ENCODE peak calls at places on chromosome 22, in nine cellular contexts. J is ovary; H is brain microvascular endothelial cell; E is AG04449; U is pancreas; L is IMR-90; Z is cardiac fibroblast; P is lower lobe of right lung; S is CD8-positive, alpha-beta T cell. D is an unnamed sample.

GRCh38 chr22:32617883-32618282 is 143.3 kb downstream of the FBXO7 start:
- DNase-seq in S (no peak), E (no peak), L (no peak), J (no peak), P (no peak), Z (no peak), H (no peak), U (no peak), D (no peak)

GRCh38 chr22:44389181-44389580 is 76.4 kb upstream of the SHISAL1 start:
- DNase-seq in J (no peak), S (no peak), L (no peak), P (peak; percentile 28), U (peak; percentile 41), Z (no peak), H (no peak), E (no peak), D (no peak)

GRCh38 chr22:18078329-18079041 is 695 bp downstream of the PEX26 start:
- DNase-seq in J (no peak), E (no peak), H (no peak), U (peak; percentile 80), P (peak; percentile 70), Z (no peak), S (peak; percentile 16), L (peak; percentile 19), D (peak; percentile 30)

GRCh38 chr22:20111045-20111688 is 4.7 kb upstream of the RANBP1 start:
- DNase-seq in S (no peak), H (no peak), P (peak; percentile 44), L (peak; percentile 5), E (no peak), J (no peak), Z (peak; percentile 42), U (no peak), D (peak; percentile 38)

GRCh38 chr22:42928969-42929837 is 72.1 kb upstream of the ARFGAP3 start:
- DNase-seq in Z (peak; percentile 47), J (peak; percentile 54), L (no peak), S (no peak), E (no peak), P (peak; percentile 65), H (no peak), U (no peak), D (peak; percentile 62)

GRCh38 chr22:46951326-46951725 is 188.9 kb downstream of the TBC1D22A start:
- DNase-seq in J (no peak), Z (no peak), P (no peak), H (no peak), L (no peak), S (no peak), E (no peak), U (no peak), D (no peak)

GRCh38 chr22:19109198-19110063 is 12.8 kb downstream of the DGCR2 start:
- DNase-seq in H (no peak), S (peak; percentile 26), U (peak; percentile 41), Z (peak; percentile 81), P (no peak), J (peak; percentile 55), E (peak; percentile 24), L (peak; percentile 64), D (peak; percentile 67)

GRCh38 chr22:46033256-46034200 is 56.6 kb upstream of the WNT7B start:
- DNase-seq in L (peak; percentile 72), P (no peak), H (no peak), E (no peak), J (peak; percentile 38), S (no peak), Z (no peak), U (no peak), D (peak; percentile 77)

GRCh38 chr22:44837481-44837880 is 85.1 kb downstream of the ARHGAP8 start:
- DNase-seq in L (no peak), J (no peak), S (no peak), U (no peak), E (no peak), P (no peak), Z (no peak), H (no peak), D (no peak)

GRCh38 chr22:31615940-31616314 is 46.1 kb downstream of the PISD start:
- DNase-seq in E (no peak), P (no peak), Z (no peak), S (no peak), J (no peak), H (no peak), L (no peak), U (no peak), D (no peak)

GRCh38 chr22:46042786-46043185 is 65.8 kb upstream of the WNT7B start:
- DNase-seq in U (peak; percentile 53), L (peak; percentile 32), S (no peak), H (no peak), J (peak; percentile 27), E (no peak), Z (no peak), P (peak; percentile 28), D (peak; percentile 34)

GRCh38 chr22:43449205-43449830 is 37.5 kb downstream of the MPPED1 start:
- DNase-seq in H (no peak), U (no peak), E (no peak), P (no peak), J (no peak), S (no peak), L (no peak), Z (no peak), D (no peak)

DNA sequence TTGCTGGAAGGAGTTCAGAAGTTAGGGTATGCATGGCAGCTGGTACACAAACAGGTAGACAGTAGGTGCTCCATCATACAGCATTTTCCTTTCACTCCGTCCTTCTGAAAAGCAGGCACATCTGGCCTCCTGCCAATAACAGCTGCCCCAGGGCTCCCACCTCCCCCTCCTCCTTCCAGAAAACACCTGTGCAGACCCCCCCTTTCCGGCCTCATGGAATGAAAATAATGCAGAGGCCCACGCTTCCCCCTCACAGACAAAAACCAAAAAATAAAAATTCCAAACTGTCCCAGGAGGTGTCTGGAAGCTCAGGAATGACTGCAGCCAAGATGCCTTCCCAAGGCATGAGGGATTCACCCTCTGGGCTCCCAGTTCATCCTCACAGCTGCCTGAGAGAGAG is 185.5 kb downstream of the MN1 start:
- DNase-seq in Z (no peak), J (no peak), L (no peak), H (no peak), E (no peak), P (no peak), S (no peak), U (no peak), D (no peak)
- H3K4me3 ChIP-seq in Z (no peak overlapping the region), J (no peak overlapping the region), L (no peak overlapping the region), H (no peak overlapping the region), E (no peak overlapping the region), P (no peak overlapping the region), S (no peak overlapping the region), U (no peak overlapping the region), D (no peak overlapping the region)

DNA sequence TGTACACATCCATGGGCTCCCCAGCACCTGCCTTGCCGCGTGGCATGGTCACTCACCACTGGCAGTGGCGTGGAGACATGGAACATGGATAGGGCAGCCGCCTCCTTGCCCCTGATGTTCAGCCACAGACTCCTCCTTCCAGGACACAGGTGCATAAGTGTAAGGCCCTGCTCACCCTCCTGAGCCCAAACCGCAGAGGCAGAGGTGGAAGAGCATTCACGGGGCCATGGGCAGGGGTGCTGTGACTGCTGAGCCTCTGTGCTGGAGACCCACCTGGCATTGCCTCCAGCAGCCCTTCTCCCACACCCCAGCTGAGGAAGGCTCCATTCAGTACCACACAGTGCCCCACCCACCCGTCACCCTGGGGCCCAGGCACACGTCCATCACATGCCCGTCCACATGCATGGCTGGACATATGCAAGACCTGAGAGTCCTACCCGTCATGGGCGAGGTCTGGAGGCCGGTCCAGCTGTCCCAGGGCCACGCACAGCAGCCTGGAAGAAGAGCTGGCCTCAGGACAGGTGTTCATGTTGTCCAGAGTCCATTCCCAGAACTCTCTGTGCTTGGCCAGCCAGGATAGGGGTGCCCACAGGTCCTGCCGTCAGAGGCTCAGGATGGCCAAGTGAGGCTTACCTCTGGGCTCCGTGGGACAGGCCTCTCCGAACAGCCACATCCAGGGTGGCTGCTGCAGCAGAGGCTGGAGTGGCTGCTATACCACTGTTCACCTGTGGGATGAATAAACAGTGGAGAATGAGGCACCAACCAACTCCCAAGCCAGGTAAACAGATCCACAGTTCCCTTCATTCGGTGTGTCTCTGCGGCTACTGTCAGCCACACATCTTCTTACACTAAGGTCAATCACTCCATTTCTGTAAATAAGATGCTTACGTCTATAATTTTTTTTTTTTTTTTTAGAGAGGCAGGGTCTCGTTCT is 1.7 kb upstream of the TUBGCP6 start:
- DNase-seq in Z (no peak), P (no peak), L (no peak), U (no peak), H (no peak), E (no peak), J (no peak), S (no peak), D (no peak)
- TF ChIP-seq CTCF in Z (peak; percentile 5), P (no peak), L (no peak), U (no peak), H (peak; percentile 27), E (no peak), J (no peak), S (no peak), D (no peak)

DNA sequence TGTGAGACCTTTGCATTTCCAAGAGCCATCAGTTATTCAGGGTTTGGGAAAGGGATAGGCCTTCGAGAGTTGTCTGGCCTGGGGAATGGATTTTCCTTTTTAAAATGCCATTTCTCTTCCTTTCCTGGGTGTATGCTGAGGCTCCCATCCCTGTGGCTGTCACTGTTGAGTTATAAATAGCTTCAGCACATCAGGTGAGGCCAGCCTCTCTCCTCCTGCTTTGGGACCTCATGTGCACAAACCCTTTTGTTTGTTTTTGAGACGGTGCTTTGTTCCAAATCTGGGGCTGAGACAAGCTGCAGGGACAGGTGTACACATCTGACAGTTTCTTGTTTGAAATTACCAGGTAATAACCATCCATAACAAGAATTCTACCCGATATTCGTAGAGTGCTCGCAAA is 1.3 kb downstream of the TEF start:
- DNase-seq in L (no peak), U (no peak), Z (no peak), J (no peak), P (no peak), S (no peak), E (no peak), H (no peak), D (no peak)
- H3K4me3 ChIP-seq in L (peak overlapping the region; percentile 64), U (peak overlapping the region; percentile 80), Z (no peak overlapping the region), J (peak overlapping the region; percentile 94), P (peak overlapping the region; percentile 80), S (no peak overlapping the region), E (peak overlapping the region; percentile 79), H (no peak overlapping the region), D (no peak overlapping the region)

GRCh38 chr22:34847072-34847471 is 218.9 kb upstream of the ISX start:
- DNase-seq in H (no peak), E (no peak), S (no peak), U (no peak), J (no peak), L (no peak), P (no peak), Z (no peak), D (no peak)

GRCh38 chr22:34842630-34843029 is 223.3 kb upstream of the ISX start:
- DNase-seq in H (no peak), S (no peak), J (no peak), Z (no peak), E (no peak), L (no peak), P (no peak), U (no peak), D (no peak)

GRCh38 chr22:34845391-34845790 is 220.6 kb upstream of the ISX start:
- DNase-seq in S (no peak), Z (no peak), J (no peak), U (no peak), L (no peak), H (no peak), E (no peak), P (no peak), D (no peak)

GRCh38 chr22:34841911-34842310 is 224.0 kb upstream of the ISX start:
- DNase-seq in P (no peak), E (no peak), Z (no peak), H (no peak), U (no peak), S (no peak), L (no peak), J (no peak), D (no peak)

GRCh38 chr22:34841321-34841901 is 224.5 kb upstream of the ISX start:
- DNase-seq in S (no peak), J (no peak), L (no peak), U (no peak), P (no peak), Z (no peak), H (no peak), E (peak; percentile 12), D (no peak)
- TF ChIP-seq CTCF in S (no peak), J (no peak), L (no peak), U (no peak), P (no peak), Z (no peak), H (no peak), E (no peak), D (no peak)